ENCODE peak calls at places on chromosomes 5 and 9, in five cellular contexts. One of them, this sample, is unnamed.

GRCh38 chr5:115457574-115457973 is 87.0 kb downstream of the FEM1C start:
- DNase-seq in heart left ventricle: no peak
- DNase-seq in GM23338: no peak
- DNase-seq in BE2C: no peak
- DNase-seq in CD8-positive, alpha-beta memory T cell: no peak
- DNase-seq in this sample: no peak

GRCh38 chr9:94110821-94111252 is 26.6 kb downstream of the PTPDC1 start:
- DNase-seq in CD8-positive, alpha-beta memory T cell: no peak
- DNase-seq in BE2C: no peak
- DNase-seq in heart left ventricle: no peak
- DNase-seq in GM23338: no peak
- DNase-seq in this sample: no peak

GRCh38 chr5:170681013-170681433 is 102.5 kb upstream of the GABRP start:
- DNase-seq in GM23338: peak
- DNase-seq in heart left ventricle: peak
- DNase-seq in CD8-positive, alpha-beta memory T cell: no peak
- DNase-seq in BE2C: peak
- DNase-seq in this sample: peak

GRCh38 chr5:121273818-121274433 is 577.8 kb upstream of the FTMT start:
- DNase-seq in CD8-positive, alpha-beta memory T cell: no peak
- DNase-seq in GM23338: no peak
- DNase-seq in BE2C: peak
- DNase-seq in heart left ventricle: no peak
- DNase-seq in this sample: peak

GRCh38 chr9:95796029-95796428 is 79.5 kb upstream of the ERCC6L2 start:
- DNase-seq in GM23338: no peak
- DNase-seq in heart left ventricle: no peak
- DNase-seq in BE2C: no peak
- DNase-seq in CD8-positive, alpha-beta memory T cell: no peak
- DNase-seq in this sample: no peak

GRCh38 chr9:104575451-104575850 is 6.5 kb downstream of the OR13C8 start:
- DNase-seq in GM23338: no peak
- DNase-seq in CD8-positive, alpha-beta memory T cell: no peak
- DNase-seq in BE2C: no peak
- DNase-seq in heart left ventricle: no peak
- DNase-seq in this sample: no peak

GRCh38 chr9:82570226-82570625 is 492.7 kb downstream of the RASEF start:
- DNase-seq in BE2C: no peak
- DNase-seq in CD8-positive, alpha-beta memory T cell: no peak
- DNase-seq in GM23338: no peak
- DNase-seq in heart left ventricle: no peak
- DNase-seq in this sample: no peak

GRCh38 chr5:133606835-133607234 is 5.5 kb downstream of the FSTL4 start:
- DNase-seq in heart left ventricle: no peak
- DNase-seq in GM23338: no peak
- DNase-seq in BE2C: peak
- DNase-seq in CD8-positive, alpha-beta memory T cell: no peak
- DNase-seq in this sample: no peak

GRCh38 chr9:133476531-133476930 is 2.4 kb downstream of the SLC2A6 start:
- DNase-seq in GM23338: no peak
- DNase-seq in CD8-positive, alpha-beta memory T cell: no peak
- DNase-seq in heart left ventricle: no peak
- DNase-seq in BE2C: peak
- DNase-seq in this sample: no peak

GRCh38 chr5:126445502-126446174 is 22.4 kb downstream of the GRAMD2B start:
- DNase-seq in GM23338: no peak
- DNase-seq in CD8-positive, alpha-beta memory T cell: no peak
- DNase-seq in heart left ventricle: no peak
- DNase-seq in BE2C: no peak
- DNase-seq in this sample: no peak

GRCh38 chr9:80866576-80867227 is 822.6 kb downstream of the TLE1 start:
- DNase-seq in BE2C: no peak
- DNase-seq in heart left ventricle: no peak
- DNase-seq in CD8-positive, alpha-beta memory T cell: no peak
- DNase-seq in GM23338: no peak
- DNase-seq in this sample: no peak

GRCh38 chr9:114155263-114155966 is at the start of gene COL27A1:
- DNase-seq in CD8-positive, alpha-beta memory T cell: peak
- DNase-seq in BE2C: peak
- DNase-seq in GM23338: peak
- DNase-seq in heart left ventricle: peak
- DNase-seq in this sample: no peak

GRCh38 chr9:114156311-114156657 is 947 bp downstream of the COL27A1 start:
- DNase-seq in GM23338: peak
- DNase-seq in BE2C: no peak
- DNase-seq in CD8-positive, alpha-beta memory T cell: no peak
- DNase-seq in heart left ventricle: no peak
- DNase-seq in this sample: no peak

GRCh38 chr9:114155967-114156294 is 594 bp downstream of the COL27A1 start:
- DNase-seq in BE2C: no peak
- DNase-seq in heart left ventricle: no peak
- DNase-seq in GM23338: peak
- DNase-seq in CD8-positive, alpha-beta memory T cell: no peak
- DNase-seq in this sample: no peak

GRCh38 chr9:114154597-114155102 is 687 bp upstream of the COL27A1 start:
- DNase-seq in GM23338: no peak
- DNase-seq in CD8-positive, alpha-beta memory T cell: no peak
- DNase-seq in heart left ventricle: no peak
- DNase-seq in BE2C: no peak
- DNase-seq in this sample: no peak

GRCh38 chr9:114153761-114154596 is 1.4 kb upstream of the COL27A1 start:
- DNase-seq in BE2C: no peak
- DNase-seq in GM23338: peak
- DNase-seq in CD8-positive, alpha-beta memory T cell: no peak
- DNase-seq in heart left ventricle: no peak
- DNase-seq in this sample: no peak
- H3K4me3 ChIP-seq in BE2C: no peak
- H3K4me3 ChIP-seq in GM23338: peak
- H3K4me3 ChIP-seq in CD8-positive, alpha-beta memory T cell: no peak
- H3K4me3 ChIP-seq in heart left ventricle: peak
- H3K4me3 ChIP-seq in this sample: peak

DNA sequence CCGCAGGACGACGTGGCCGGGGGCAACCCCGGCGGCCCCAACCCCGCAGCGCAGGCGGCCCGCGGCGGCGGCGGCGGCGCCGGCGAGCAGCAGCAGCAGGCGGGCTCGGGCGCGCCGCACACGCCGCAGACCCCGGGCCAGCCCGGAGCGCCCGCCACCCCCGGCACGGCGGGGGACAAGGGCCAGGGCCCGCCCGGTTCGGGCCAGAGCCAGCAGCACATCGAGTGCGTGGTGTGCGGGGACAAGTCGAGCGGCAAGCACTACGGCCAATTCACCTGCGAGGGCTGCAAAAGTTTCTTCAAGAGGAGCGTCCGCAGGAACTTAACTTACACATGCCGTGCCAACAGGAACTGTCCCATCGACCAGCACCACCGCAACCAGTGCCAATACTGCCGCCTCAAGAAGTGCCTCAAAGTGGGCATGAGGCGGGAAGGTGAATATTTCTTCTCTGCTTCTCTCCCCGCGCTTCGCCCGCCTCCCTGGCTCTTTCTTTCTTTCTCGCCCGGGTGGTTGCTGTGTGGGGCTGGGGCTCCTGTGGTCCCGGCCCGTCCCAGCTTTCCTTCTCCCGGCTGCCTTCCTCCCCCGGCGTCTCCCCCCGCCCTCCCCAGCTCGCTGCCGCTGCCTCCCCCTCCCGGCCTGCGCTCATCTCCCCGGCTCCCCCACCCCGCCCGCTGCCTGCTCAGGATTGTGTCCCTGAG is 2.2 kb downstream of the NR2F1 start:
- DNase-seq in heart left ventricle: no peak
- DNase-seq in GM23338: peak
- DNase-seq in CD8-positive, alpha-beta memory T cell: no peak
- DNase-seq in BE2C: peak
- DNase-seq in this sample: no peak
- H3K4me3 ChIP-seq in heart left ventricle: peak
- H3K4me3 ChIP-seq in GM23338: peak
- H3K4me3 ChIP-seq in CD8-positive, alpha-beta memory T cell: no peak
- H3K4me3 ChIP-seq in BE2C: peak
- H3K4me3 ChIP-seq in this sample: peak

GRCh38 chr5:158979749-158980521 is 119.8 kb downstream of the EBF1 start:
- DNase-seq in CD8-positive, alpha-beta memory T cell: no peak
- DNase-seq in heart left ventricle: peak
- DNase-seq in GM23338: peak
- DNase-seq in BE2C: peak
- DNase-seq in this sample: no peak
- H3K4me3 ChIP-seq in CD8-positive, alpha-beta memory T cell: no peak
- H3K4me3 ChIP-seq in heart left ventricle: peak
- H3K4me3 ChIP-seq in GM23338: peak
- H3K4me3 ChIP-seq in BE2C: peak
- H3K4me3 ChIP-seq in this sample: no peak

DNA sequence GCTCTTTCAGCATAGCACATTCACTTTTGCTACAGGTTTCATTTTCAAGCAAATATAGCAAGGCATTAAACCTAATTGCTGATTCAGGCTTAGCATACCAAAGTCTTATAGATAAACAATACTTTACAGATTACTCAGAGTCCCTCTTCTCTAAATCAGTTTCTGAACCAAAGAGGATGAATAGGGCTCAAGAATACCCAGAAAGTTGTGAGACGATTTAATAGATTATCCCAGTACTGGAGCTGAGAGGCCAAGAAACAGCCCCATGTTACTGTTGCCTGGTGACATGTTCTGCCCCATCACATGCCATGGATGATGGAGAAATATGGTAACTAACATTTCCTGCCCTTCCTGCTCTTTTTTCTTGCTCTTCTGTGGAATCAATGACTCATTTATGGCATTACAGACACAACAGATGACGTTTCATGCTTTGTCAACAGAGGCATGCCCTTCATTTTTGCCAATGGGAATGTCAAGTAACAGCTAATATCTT is 18.1 kb upstream of the SSBP2 start:
- DNase-seq in GM23338: no peak
- DNase-seq in heart left ventricle: no peak
- DNase-seq in CD8-positive, alpha-beta memory T cell: no peak
- DNase-seq in BE2C: no peak
- DNase-seq in this sample: peak
- H3K4me3 ChIP-seq in GM23338: no peak
- H3K4me3 ChIP-seq in heart left ventricle: no peak
- H3K4me3 ChIP-seq in CD8-positive, alpha-beta memory T cell: no peak
- H3K4me3 ChIP-seq in BE2C: no peak
- H3K4me3 ChIP-seq in this sample: no peak

GRCh38 chr5:177432905-177433657 is 6.6 kb downstream of the GRK6 start:
- DNase-seq in BE2C: no peak
- DNase-seq in CD8-positive, alpha-beta memory T cell: no peak
- DNase-seq in heart left ventricle: no peak
- DNase-seq in GM23338: no peak
- DNase-seq in this sample: no peak
- H3K4me3 ChIP-seq in BE2C: no peak
- H3K4me3 ChIP-seq in CD8-positive, alpha-beta memory T cell: peak
- H3K4me3 ChIP-seq in heart left ventricle: no peak
- H3K4me3 ChIP-seq in GM23338: no peak
- H3K4me3 ChIP-seq in this sample: no peak

GRCh38 chr5:1325191-1325741 is 19.6 kb downstream of the CLPTM1L start:
- DNase-seq in BE2C: no peak
- DNase-seq in CD8-positive, alpha-beta memory T cell: no peak
- DNase-seq in heart left ventricle: no peak
- DNase-seq in GM23338: no peak
- DNase-seq in this sample: no peak
- H3K4me3 ChIP-seq in BE2C: no peak
- H3K4me3 ChIP-seq in CD8-positive, alpha-beta memory T cell: no peak
- H3K4me3 ChIP-seq in heart left ventricle: no peak
- H3K4me3 ChIP-seq in GM23338: no peak
- H3K4me3 ChIP-seq in this sample: no peak

GRCh38 chr5:143155445-143155844 is 248.0 kb downstream of the NR3C1 start:
- DNase-seq in BE2C: no peak
- DNase-seq in CD8-positive, alpha-beta memory T cell: no peak
- DNase-seq in GM23338: no peak
- DNase-seq in heart left ventricle: no peak
- DNase-seq in this sample: no peak
- H3K4me3 ChIP-seq in BE2C: no peak
- H3K4me3 ChIP-seq in CD8-positive, alpha-beta memory T cell: no peak
- H3K4me3 ChIP-seq in GM23338: no peak
- H3K4me3 ChIP-seq in heart left ventricle: no peak
- H3K4me3 ChIP-seq in this sample: no peak

DNA sequence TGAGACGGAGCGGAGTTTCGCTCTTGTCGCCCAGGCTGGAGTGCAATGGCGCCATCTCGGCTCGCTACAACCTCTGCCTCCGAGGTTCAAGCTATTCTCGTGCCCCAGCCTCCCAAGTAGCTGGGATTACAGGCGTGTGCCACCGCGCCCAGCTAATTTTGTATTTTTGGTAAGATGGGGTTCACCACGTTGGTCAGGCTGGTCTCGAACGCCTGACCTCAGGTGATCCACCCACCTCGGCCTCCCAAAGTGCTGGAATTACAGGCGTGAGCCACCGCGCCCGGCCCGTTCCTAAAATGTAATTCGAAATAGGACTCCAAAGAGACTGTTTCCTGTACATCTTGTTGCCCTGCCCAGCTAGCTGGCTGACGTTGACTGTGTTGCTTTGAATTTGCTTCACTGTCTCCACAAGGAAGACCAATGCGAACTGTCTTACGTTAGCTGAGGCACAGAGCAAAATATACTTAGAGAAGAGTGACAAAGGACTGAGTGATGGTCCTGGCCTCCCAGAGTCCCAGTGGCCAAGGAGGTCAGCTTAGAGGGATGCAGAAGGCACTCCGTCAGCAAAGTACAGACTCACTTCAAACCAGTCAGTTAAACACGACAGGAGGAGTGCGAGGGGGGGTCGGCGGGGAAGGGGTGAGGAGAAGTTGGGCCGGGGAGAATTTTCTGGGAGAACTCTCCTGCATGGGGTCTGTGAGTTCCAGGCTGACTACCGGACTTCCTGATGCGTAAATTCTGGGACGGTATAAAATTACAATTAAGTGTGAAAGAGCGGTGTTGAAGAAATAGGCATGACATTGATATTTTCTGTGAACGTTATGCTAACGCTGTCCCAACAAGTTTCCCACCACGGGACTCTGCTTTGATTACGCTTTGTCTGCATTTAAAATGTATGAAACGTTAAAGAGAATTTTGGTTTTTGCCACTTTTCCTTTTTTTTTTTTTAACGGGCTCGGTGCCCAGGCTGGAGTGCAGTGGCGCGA is 6.8 kb upstream of the TRIM41 start:
- DNase-seq in CD8-positive, alpha-beta memory T cell: no peak
- DNase-seq in BE2C: peak
- DNase-seq in GM23338: peak
- DNase-seq in heart left ventricle: no peak
- DNase-seq in this sample: no peak
- H3K4me3 ChIP-seq in CD8-positive, alpha-beta memory T cell: peak
- H3K4me3 ChIP-seq in BE2C: peak
- H3K4me3 ChIP-seq in GM23338: peak
- H3K4me3 ChIP-seq in heart left ventricle: peak
- H3K4me3 ChIP-seq in this sample: peak

This sample was measured in HFF-Myc.